ENCODE peak calls at places on chromosome 22, in six cellular contexts. B is LHCN-M2, E is hippocampal formation, C is astrocyte of the spinal cord, K is bronchial epithelial cell, U is COR-L47. J is an unnamed sample.

GRCh38 chr22:31681625-31682345 is 19.8 kb upstream of the PISD start:
- DNase-seq in B (peak), E (no peak), C (peak), K (no peak), U (no peak), J (no peak)

GRCh38 chr22:46797355-46797754 is 34.9 kb downstream of the TBC1D22A start:
- DNase-seq in B (peak), E (no peak), C (peak), K (peak), U (no peak), J (peak)

GRCh38 chr22:48841881-48842582 is 985.6 kb downstream of the BRD1 start:
- DNase-seq in B (no peak), E (no peak), C (no peak), K (no peak), U (no peak), J (no peak)

GRCh38 chr22:31211862-31212730 is at the start of gene LIMK2:
- DNase-seq in B (peak), E (peak), C (peak), K (peak), U (peak), J (peak)

GRCh38 chr22:27918351-27919221 is 470 bp downstream of the PITPNB start:
- DNase-seq in B (peak), E (no peak), C (peak), K (peak), U (peak), J (peak)

GRCh38 chr22:50269573-50270301 is 443 bp downstream of the MAPK11 start:
- DNase-seq in B (no peak), E (no peak), C (peak), K (no peak), U (peak), J (peak)

GRCh38 chr22:48734359-48734758 is 1093.3 kb downstream of the BRD1 start:
- DNase-seq in B (no peak), E (no peak), C (no peak), K (no peak), U (no peak), J (no peak)

GRCh38 chr22:30286813-30287625 is 2.3 kb downstream of the CASTOR1 start:
- DNase-seq in B (no peak), E (no peak), C (peak), K (peak), U (peak), J (peak)

GRCh38 chr22:29842740-29843139 is 4.7 kb upstream of the ASCC2 start:
- DNase-seq in B (peak), E (no peak), C (peak), K (peak), U (no peak), J (peak)

GRCh38 chr22:16783930-16784354 is 41.3 kb downstream of the XKR3 start:
- DNase-seq in B (no peak), E (no peak), C (no peak), K (no peak), U (no peak), J (peak)

GRCh38 chr22:20582520-20583361 is 75.3 kb downstream of the MED15 start:
- DNase-seq in B (no peak), E (no peak), C (no peak), K (no peak), U (no peak), J (no peak)

GRCh38 chr22:30763815-30764686 is 69.4 kb downstream of the OSBP2 start:
- DNase-seq in B (peak), E (peak), C (peak), K (peak), U (peak), J (peak)

GRCh38 chr22:44383652-44384562 is 71.2 kb upstream of the SHISAL1 start:
- DNase-seq in B (no peak), E (no peak), C (no peak), K (no peak), U (no peak), J (no peak)

GRCh38 chr22:47199949-47200272 is 437.5 kb downstream of the TBC1D22A start:
- DNase-seq in B (no peak), E (no peak), C (no peak), K (no peak), U (no peak), J (no peak)

GRCh38 chr22:35991168-35991567 is 37.5 kb downstream of the RBFOX2 start:
- DNase-seq in B (no peak), E (no peak), C (peak), K (no peak), U (no peak), J (no peak)

GRCh38 chr22:26573026-26573662 is 16.8 kb downstream of the TPST2 start:
- DNase-seq in B (no peak), E (peak), C (peak), K (no peak), U (no peak), J (no peak)

GRCh38 chr22:35835998-35836691 is 118.5 kb downstream of the APOL5 start:
- DNase-seq in B (peak), E (peak), C (peak), K (peak), U (peak), J (peak)

GRCh38 chr22:42662114-42663021 is 13.2 kb upstream of the CYB5R3 start:
- DNase-seq in B (peak), E (peak), C (peak), K (peak), U (peak), J (peak)

GRCh38 chr22:49532831-49533802 is 294.6 kb downstream of the BRD1 start:
- DNase-seq in B (no peak), E (no peak), C (no peak), K (no peak), U (peak), J (no peak)

GRCh38 chr22:46902998-46903916 is 140.8 kb downstream of the TBC1D22A start:
- DNase-seq in B (no peak), E (no peak), C (no peak), K (no peak), U (no peak), J (no peak)

GRCh38 chr22:21015051-21016006 is at the start of gene P2RX6:
- DNase-seq in B (no peak), E (no peak), C (peak), K (no peak), U (no peak), J (peak)

GRCh38 chr22:32588063-32588462 is 113.5 kb downstream of the FBXO7 start:
- DNase-seq in B (no peak), E (no peak), C (no peak), K (no peak), U (no peak), J (no peak)

GRCh38 chr22:48523761-48524160 is 1303.9 kb downstream of the BRD1 start:
- DNase-seq in B (no peak), E (no peak), C (no peak), K (no peak), U (no peak), J (no peak)

GRCh38 chr22:35368386-35368785 is 12.5 kb upstream of the HMOX1 start:
- DNase-seq in B (no peak), E (no peak), C (no peak), K (no peak), U (no peak), J (peak)

GRCh38 chr22:49023161-49023878 is 804.4 kb downstream of the BRD1 start:
- DNase-seq in B (no peak), E (no peak), C (no peak), K (no peak), U (no peak), J (no peak)

GRCh38 chr22:49211176-49211575 is 616.5 kb downstream of the BRD1 start:
- DNase-seq in B (no peak), E (no peak), C (no peak), K (no peak), U (no peak), J (no peak)

GRCh38 chr22:49659281-49659923 is 168.3 kb downstream of the BRD1 start:
- DNase-seq in B (no peak), E (no peak), C (no peak), K (no peak), U (no peak), J (no peak)

GRCh38 chr22:43412808-43413785 is 1.3 kb downstream of the MPPED1 start:
- DNase-seq in B (no peak), E (no peak), C (no peak), K (no peak), U (peak), J (no peak)

GRCh38 chr22:22907551-22908494 is 20.2 kb downstream of the IGLL5 start:
- DNase-seq in B (no peak), E (no peak), C (no peak), K (no peak), U (no peak), J (no peak)

GRCh38 chr22:24496661-24497060 is 1.5 kb downstream of the UPB1 start:
- DNase-seq in B (no peak), E (no peak), C (no peak), K (no peak), U (no peak), J (no peak)

GRCh38 chr22:39995346-39996252 is 845 bp downstream of the FAM83F start:
- DNase-seq in B (no peak), E (no peak), C (no peak), K (no peak), U (no peak), J (peak)

GRCh38 chr22:27476729-27477128 is 324.8 kb downstream of the MN1 start:
- DNase-seq in B (peak), E (no peak), C (peak), K (peak), U (no peak), J (peak)

GRCh38 chr22:40397436-40397835 is 27.0 kb downstream of the SGSM3 start:
- DNase-seq in B (no peak), E (no peak), C (peak), K (no peak), U (no peak), J (no peak)

GRCh38 chr22:45708145-45708544 is 36.5 kb downstream of the ATXN10 start:
- DNase-seq in B (no peak), E (no peak), C (no peak), K (no peak), U (no peak), J (no peak)

GRCh38 chr22:41352058-41352457 is 29.7 kb upstream of the TEF start:
- DNase-seq in B (peak), E (no peak), C (peak), K (peak), U (no peak), J (peak)

GRCh38 chr22:17257091-17257490 is 37.9 kb upstream of the ADA2 start:
- DNase-seq in B (no peak), E (no peak), C (no peak), K (no peak), U (no peak), J (no peak)

J was measured in kidney tubule cell.